ENCODE peak calls at places on chromosome X, in four cellular contexts. L is astrocyte, T is right lobe of liver, W is K562. G is an unnamed sample. For H3K36me3, the result is how much of the 10 kb centered on the place peaks cover.

GRCh38 chrX:26670521-26670920 is 454.6 kb downstream of the MAGEB5 start:
- DNase-seq in L (no peak), W (no peak), T (no peak), G (no peak)

GRCh38 chrX:154013614-154014360 is 5.9 kb downstream of the IRAK1 start:
- DNase-seq in W (peak), L (no peak), T (no peak), G (no peak)

GRCh38 chrX:150982235-150982785 is 825 bp upstream of the HMGB3 start:
- DNase-seq in L (no peak), W (no peak), T (no peak), G (no peak)

GRCh38 chrX:2712428-2712827 is 21.3 kb downstream of the CD99 start:
- DNase-seq in L (no peak), T (no peak), W (no peak), G (no peak)

GRCh38 chrX:132957211-132958085 is 981 bp downstream of the HS6ST2 start:
- DNase-seq in T (peak), W (no peak), L (peak), G (no peak)

GRCh38 chrX:86171366-86171765 is 23.1 kb downstream of the DACH2 start:
- DNase-seq in W (peak), L (no peak), T (no peak), G (no peak)

GRCh38 chrX:117969337-117969736 is 147.3 kb downstream of the KLHL13 start:
- DNase-seq in L (no peak), W (no peak), T (no peak), G (no peak)

GRCh38 chrX:141791856-141792255 is 46.3 kb upstream of the MAGEC3 start:
- DNase-seq in T (no peak), W (no peak), L (no peak), G (no peak)

GRCh38 chrX:68508799-68509198 is 9.9 kb downstream of the YIPF6 start:
- DNase-seq in L (no peak), W (peak), T (no peak), G (no peak)

GRCh38 chrX:139194571-139195280 is 335.8 kb upstream of the F9 start:
- DNase-seq in W (peak), T (peak), L (peak), G (no peak)

GRCh38 chrX:107552976-107553375 is 75.3 kb upstream of the PRPS1 start:
- DNase-seq in W (no peak), L (peak), T (no peak), G (no peak)

GRCh38 chrX:41730101-41730500 is 6.1 kb downstream of the GPR82 start:
- DNase-seq in W (no peak), T (no peak), L (no peak), G (no peak)

GRCh38 chrX:15916704-15917084 is 62.1 kb upstream of the AP1S2 start:
- DNase-seq in L (no peak), T (no peak), W (peak), G (no peak)

GRCh38 chrX:37314526-37314925 is 34.6 kb upstream of the PRRG1 start:
- DNase-seq in W (no peak), L (peak), T (no peak), G (peak)

GRCh38 chrX:11629593-11630211 is 36.0 kb downstream of the ARHGAP6 start:
- DNase-seq in L (peak), W (no peak), T (no peak), G (peak)

GRCh38 chrX:95056901-95057300 is 1382.9 kb downstream of the FAM133A start:
- DNase-seq in W (peak), L (peak), T (no peak), G (no peak)

GRCh38 chrX:150700107-150700506 is 6.9 kb downstream of the MTMR1 start:
- DNase-seq in L (no peak), W (no peak), T (no peak), G (no peak)

GRCh38 chrX:151902813-151903591 is 9.7 kb upstream of the MAGEA4 start:
- DNase-seq in W (peak), T (no peak), L (peak), G (peak)

GRCh38 chrX:40938418-40938817 is 146.8 kb upstream of the USP9X start:
- DNase-seq in L (peak), W (peak), T (no peak), G (no peak)

GRCh38 chrX:30649859-30650258 is 3.4 kb upstream of the GK start:
- DNase-seq in L (no peak), W (no peak), T (no peak), G (no peak)

GRCh38 chrX:105701310-105702052 is 120.9 kb upstream of the NRK start:
- DNase-seq in W (no peak), L (no peak), T (no peak), G (no peak)

GRCh38 chrX:88584283-88584682 is 162.7 kb upstream of the CPXCR1 start:
- DNase-seq in L (no peak), T (no peak), W (no peak), G (no peak)

GRCh38 chrX:11908371-11908770 is 150.3 kb downstream of the MSL3 start:
- DNase-seq in T (no peak), W (peak), L (peak), G (no peak)

GRCh38 chrX:31036895-31037294 is 34.9 kb downstream of the FTHL17 start:
- DNase-seq in W (peak), L (peak), T (peak), G (no peak)

GRCh38 chrX:30895331-30895730 is 6.3 kb upstream of the TAB3 start:
- DNase-seq in L (peak), W (no peak), T (no peak), G (no peak)

GRCh38 chrX:110442631-110443030 is 84.0 kb downstream of the RTL9 start:
- DNase-seq in L (peak), T (no peak), W (peak), G (no peak)

GRCh38 chrX:150762258-150762867 is 69.2 kb downstream of the MTMR1 start:
- DNase-seq in T (no peak), L (no peak), W (no peak), G (no peak)

GRCh38 chrX:2677764-2678163 is 13.3 kb upstream of the CD99 start:
- DNase-seq in W (peak), T (peak), L (peak), G (peak)

GRCh38 chrX:40106677-40107290 is 9.0 kb upstream of the BCOR start:
- DNase-seq in T (no peak), L (no peak), W (no peak), G (no peak)

GRCh38 chrX:112108145-112108544 is 25.6 kb upstream of the TRPC5 start:
- DNase-seq in W (no peak), L (no peak), T (no peak), G (no peak)

GRCh38 chrX:40291553-40291952 is 193.8 kb upstream of the BCOR start:
- DNase-seq in T (no peak), W (no peak), L (no peak), G (no peak)

GRCh38 chrX:115400960-115401359 is 111.4 kb downstream of the LUZP4 start:
- DNase-seq in W (no peak), T (no peak), L (no peak), G (no peak)

GRCh38 chrX:40508560-40508959 is 72.2 kb upstream of the ATP6AP2 start:
- DNase-seq in W (no peak), L (no peak), T (no peak), G (no peak)

GRCh38 chrX:86066998-86067397 is 19.6 kb upstream of the CHM start:
- DNase-seq in W (peak), T (no peak), L (no peak), G (no peak)

DNA sequence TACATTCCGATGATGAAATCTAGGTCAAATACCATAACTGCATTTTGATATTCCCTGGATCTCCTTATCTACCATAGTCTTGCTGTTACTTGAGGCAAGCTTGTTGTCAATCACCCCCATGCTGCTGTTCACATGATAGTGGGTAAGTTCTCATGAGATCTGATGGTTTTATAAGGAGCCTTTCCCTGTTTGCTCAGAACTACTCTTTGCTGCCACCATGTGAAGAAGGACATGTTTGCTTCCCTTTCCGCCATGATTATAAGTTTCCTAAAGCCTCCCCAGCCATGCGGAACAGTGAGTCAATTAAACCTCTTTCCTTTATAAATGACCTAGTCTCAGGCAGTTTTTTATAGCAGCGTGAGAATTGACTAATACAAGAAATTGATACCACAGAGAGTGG is 432.0 kb downstream of the GLUD2 start:
- DNase-seq in T (no peak), W (peak), L (no peak), G (peak)
- TF ChIP-seq CTCF in T (no peak), W (no peak), L (no peak), G (no peak)

DNA sequence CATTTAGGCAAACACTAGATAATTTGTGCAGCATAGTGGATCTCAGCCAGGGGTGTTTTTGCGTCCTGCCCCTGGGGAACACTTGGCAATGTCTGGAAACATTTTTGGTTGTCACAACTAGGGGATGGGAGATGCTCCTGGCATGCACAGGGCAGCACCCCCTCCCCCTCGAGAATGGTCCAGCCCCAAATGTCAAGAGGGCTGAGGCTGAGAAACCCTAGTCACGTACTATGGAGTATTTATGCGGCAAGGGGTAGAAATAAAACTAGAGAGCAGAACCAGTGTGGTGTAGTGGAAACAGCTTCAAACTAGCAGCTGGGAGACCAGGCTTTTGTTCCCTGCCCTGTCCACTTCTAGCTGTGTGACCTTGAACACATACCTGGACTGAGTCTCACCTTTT is 38.2 kb upstream of the CLCN4 start:
- DNase-seq in W (no peak), T (no peak), L (no peak), G (no peak)
- H3K36me3 ChIP-seq in W (under half), T (under half), L (under half), G (under half)

GRCh38 chrX:130264573-130264972 is 4.1 kb downstream of the ZNF280C start:
- DNase-seq in T (no peak), L (no peak), W (no peak), G (no peak)

GRCh38 chrX:130263016-130263415 is 5.7 kb downstream of the ZNF280C start:
- DNase-seq in W (no peak), L (no peak), T (no peak), G (no peak)

DNA sequence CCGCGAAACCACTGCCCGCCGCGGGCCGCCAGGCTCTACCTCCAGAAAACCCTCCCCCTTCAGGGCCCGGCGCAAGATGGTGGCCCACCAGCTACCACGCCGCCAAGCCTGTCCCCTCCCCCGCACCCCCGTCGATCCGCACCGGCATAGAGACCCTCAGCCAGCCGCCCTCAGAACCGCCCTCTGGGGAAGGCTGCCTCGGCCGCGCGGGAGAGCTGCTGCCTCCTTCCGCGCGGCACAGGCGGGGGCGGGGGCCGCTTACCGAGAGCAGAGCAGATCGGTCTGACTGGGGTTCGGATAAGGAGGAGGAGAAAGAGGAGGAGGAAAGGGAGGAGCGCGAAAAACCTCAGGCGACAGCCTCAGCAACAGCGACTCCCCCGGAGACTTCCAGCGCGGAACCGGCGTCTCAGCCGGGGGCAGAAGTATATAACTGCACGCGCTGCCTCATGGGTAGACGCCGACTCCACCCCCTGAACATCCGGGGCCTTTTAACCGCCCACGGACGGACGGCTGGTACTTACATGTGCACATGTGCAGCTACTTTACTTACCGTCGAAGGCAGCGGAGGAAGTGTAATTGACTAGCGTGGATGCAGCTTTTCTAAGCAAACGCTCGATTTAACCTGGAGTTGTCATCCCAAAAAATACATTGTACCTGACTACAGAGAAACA is at the start of gene ZNF280C:
- DNase-seq in W (peak), T (peak), L (peak), G (peak)
- TF ChIP-seq CTCF in W (peak), T (peak), L (no peak), G (peak)

GRCh38 chrX:46579250-46579649 is 5.7 kb downstream of the CHST7 start:
- DNase-seq in W (no peak), L (no peak), T (no peak), G (no peak)
- H3K36me3 ChIP-seq in W (under half), L (under half), T (under half), G (under half)

GRCh38 chrX:20685652-20686051 is 418.9 kb upstream of the RPS6KA3 start:
- DNase-seq in W (no peak), T (no peak), L (no peak), G (no peak)

GRCh38 chrX:20686256-20686655 is 419.5 kb upstream of the RPS6KA3 start:
- DNase-seq in L (no peak), W (no peak), T (no peak), G (no peak)

GRCh38 chrX:20681691-20682090 is 415.0 kb upstream of the RPS6KA3 start:
- DNase-seq in T (no peak), W (no peak), L (no peak), G (no peak)

DNA sequence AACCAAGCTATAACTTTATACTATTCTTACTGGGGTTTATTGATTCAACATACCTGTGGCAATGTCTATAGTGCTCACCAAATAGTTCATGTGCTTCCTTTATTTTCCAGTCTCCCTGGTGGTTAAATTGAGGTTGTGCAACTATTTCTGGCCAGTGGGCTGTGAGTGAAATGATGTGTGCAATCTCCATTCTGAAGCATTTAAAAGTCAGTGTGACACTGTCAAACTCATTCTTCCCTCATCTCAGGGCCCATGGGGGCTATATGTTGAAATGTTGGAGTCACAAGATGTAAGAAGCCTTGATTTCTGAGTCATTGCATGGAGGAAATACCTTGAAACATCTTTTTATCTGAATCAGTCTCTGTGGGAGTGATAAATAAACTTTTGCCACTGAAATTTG is 414.3 kb upstream of the RPS6KA3 start:
- DNase-seq in L (no peak), T (no peak), W (no peak), G (no peak)
- TF ChIP-seq CTCF in L (no peak), T (no peak), W (no peak), G (peak)

GRCh38 chrX:119828446-119828845 is 24.3 kb downstream of the UPF3B start:
- DNase-seq in T (no peak), L (no peak), W (no peak), G (no peak)

GRCh38 chrX:119833905-119834304 is 18.9 kb downstream of the UPF3B start:
- DNase-seq in L (no peak), T (no peak), W (no peak), G (no peak)
- H3K36me3 ChIP-seq in L (under half), T (under half), W (half or more), G (under half)

GRCh38 chrX:55159556-55159955 is 60.6 kb upstream of the PAGE5 start:
- DNase-seq in W (no peak), L (no peak), T (no peak), G (no peak)

GRCh38 chrX:55161581-55161980 is 58.6 kb upstream of the PAGE5 start:
- DNase-seq in W (no peak), T (no peak), L (no peak), G (no peak)

GRCh38 chrX:55163171-55163570 is 57.0 kb upstream of the PAGE5 start:
- DNase-seq in W (no peak), T (no peak), L (no peak), G (no peak)

DNA sequence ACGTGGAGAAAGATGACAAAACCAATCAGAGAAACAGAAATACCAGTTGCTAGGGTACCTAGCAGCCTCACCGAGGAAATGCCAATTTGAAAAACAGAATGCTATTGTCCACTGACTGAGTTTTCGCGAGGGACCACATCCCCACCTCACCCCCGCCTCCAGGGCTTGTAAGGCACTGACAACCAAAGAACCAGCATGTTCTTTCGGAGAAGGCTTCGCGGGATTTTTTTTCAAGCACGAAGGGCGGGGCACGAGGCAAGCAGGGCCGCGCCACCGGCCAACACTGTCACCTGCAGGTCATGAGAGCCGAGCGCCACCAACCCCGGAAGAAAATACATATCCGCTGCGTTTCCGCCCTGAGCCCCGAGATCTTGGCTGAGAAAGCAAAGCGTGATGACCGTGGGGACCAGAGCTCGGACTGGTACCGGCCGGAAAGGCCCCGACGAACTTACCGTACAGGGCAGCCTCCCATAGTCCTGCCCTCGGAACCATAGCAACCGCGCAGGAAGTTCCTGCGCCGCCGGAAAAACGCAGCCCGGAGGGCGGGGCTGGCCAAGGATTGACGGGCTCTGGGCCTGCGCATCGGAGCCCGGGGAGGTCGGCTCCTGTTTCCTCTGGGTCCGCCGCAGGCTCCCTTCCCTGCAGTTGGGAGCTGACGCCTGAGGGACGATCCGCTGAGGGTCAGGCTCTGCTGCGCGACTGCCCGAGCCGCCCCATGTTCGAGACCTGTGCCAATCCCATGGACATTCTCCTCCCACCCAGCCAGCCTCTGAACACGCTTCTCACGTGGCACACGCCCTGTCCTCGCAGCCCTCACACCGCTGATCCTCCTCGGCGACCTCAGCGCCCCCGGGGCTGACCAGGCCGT is 59.2 kb upstream of the PAGE5 start:
- DNase-seq in L (peak), T (peak), W (peak), G (peak)
- TF ChIP-seq CTCF in L (peak), T (peak), W (peak), G (peak)

G was measured in kidney epithelial cell.